ENCODE peak calls at places on chromosomes 5 and 9, in four cellular contexts. One of them, this sample, is unnamed.

GRCh38 chr9:14766299-14766698 is 43.8 kb upstream of the CER1 start:
- DNase-seq in coronary artery: no peak
- DNase-seq in brain microvascular endothelial cell: no peak
- DNase-seq in neural progenitor cell: no peak
- DNase-seq in this sample: no peak

GRCh38 chr9:38057416-38058195 is 11.4 kb downstream of the SHB start:
- DNase-seq in coronary artery: no peak
- DNase-seq in neural progenitor cell: peak
- DNase-seq in brain microvascular endothelial cell: no peak
- DNase-seq in this sample: no peak

GRCh38 chr5:45271626-45272025 is 424.6 kb downstream of the HCN1 start:
- DNase-seq in brain microvascular endothelial cell: no peak
- DNase-seq in coronary artery: no peak
- DNase-seq in neural progenitor cell: no peak
- DNase-seq in this sample: no peak

GRCh38 chr9:72786948-72787347 is 165.9 kb downstream of the ALDH1A1 start:
- DNase-seq in coronary artery: no peak
- DNase-seq in brain microvascular endothelial cell: no peak
- DNase-seq in neural progenitor cell: no peak
- DNase-seq in this sample: no peak

GRCh38 chr5:143843461-143843860 is 31.5 kb downstream of the HMHB1 start:
- DNase-seq in brain microvascular endothelial cell: no peak
- DNase-seq in neural progenitor cell: no peak
- DNase-seq in coronary artery: no peak
- DNase-seq in this sample: no peak

GRCh38 chr5:118545050-118545449 is 443.3 kb downstream of the DTWD2 start:
- DNase-seq in coronary artery: no peak
- DNase-seq in brain microvascular endothelial cell: no peak
- DNase-seq in neural progenitor cell: no peak
- DNase-seq in this sample: no peak

GRCh38 chr5:161548472-161549094 is 2.1 kb upstream of the GABRB2 start:
- DNase-seq in coronary artery: no peak
- DNase-seq in brain microvascular endothelial cell: no peak
- DNase-seq in neural progenitor cell: peak
- DNase-seq in this sample: peak

GRCh38 chr9:121333950-121334773 is 35.9 kb downstream of the STOM start:
- DNase-seq in neural progenitor cell: no peak
- DNase-seq in coronary artery: no peak
- DNase-seq in brain microvascular endothelial cell: no peak
- DNase-seq in this sample: no peak

GRCh38 chr5:163473613-163474243 is 13.3 kb downstream of the HMMR start:
- DNase-seq in neural progenitor cell: no peak
- DNase-seq in brain microvascular endothelial cell: no peak
- DNase-seq in coronary artery: no peak
- DNase-seq in this sample: peak

GRCh38 chr9:114290561-114290986 is 32.3 kb upstream of the ORM1 start:
- DNase-seq in coronary artery: peak
- DNase-seq in neural progenitor cell: no peak
- DNase-seq in brain microvascular endothelial cell: no peak
- DNase-seq in this sample: no peak

GRCh38 chr9:114288233-114289051 is 34.5 kb upstream of the ORM1 start:
- DNase-seq in brain microvascular endothelial cell: peak
- DNase-seq in coronary artery: peak
- DNase-seq in neural progenitor cell: peak
- DNase-seq in this sample: no peak

GRCh38 chr9:114289106-114289505 is 33.8 kb upstream of the ORM1 start:
- DNase-seq in brain microvascular endothelial cell: no peak
- DNase-seq in coronary artery: peak
- DNase-seq in neural progenitor cell: no peak
- DNase-seq in this sample: no peak

GRCh38 chr9:114291064-114291474 is 31.8 kb upstream of the ORM1 start:
- DNase-seq in neural progenitor cell: peak
- DNase-seq in brain microvascular endothelial cell: peak
- DNase-seq in coronary artery: peak
- DNase-seq in this sample: peak

DNA sequence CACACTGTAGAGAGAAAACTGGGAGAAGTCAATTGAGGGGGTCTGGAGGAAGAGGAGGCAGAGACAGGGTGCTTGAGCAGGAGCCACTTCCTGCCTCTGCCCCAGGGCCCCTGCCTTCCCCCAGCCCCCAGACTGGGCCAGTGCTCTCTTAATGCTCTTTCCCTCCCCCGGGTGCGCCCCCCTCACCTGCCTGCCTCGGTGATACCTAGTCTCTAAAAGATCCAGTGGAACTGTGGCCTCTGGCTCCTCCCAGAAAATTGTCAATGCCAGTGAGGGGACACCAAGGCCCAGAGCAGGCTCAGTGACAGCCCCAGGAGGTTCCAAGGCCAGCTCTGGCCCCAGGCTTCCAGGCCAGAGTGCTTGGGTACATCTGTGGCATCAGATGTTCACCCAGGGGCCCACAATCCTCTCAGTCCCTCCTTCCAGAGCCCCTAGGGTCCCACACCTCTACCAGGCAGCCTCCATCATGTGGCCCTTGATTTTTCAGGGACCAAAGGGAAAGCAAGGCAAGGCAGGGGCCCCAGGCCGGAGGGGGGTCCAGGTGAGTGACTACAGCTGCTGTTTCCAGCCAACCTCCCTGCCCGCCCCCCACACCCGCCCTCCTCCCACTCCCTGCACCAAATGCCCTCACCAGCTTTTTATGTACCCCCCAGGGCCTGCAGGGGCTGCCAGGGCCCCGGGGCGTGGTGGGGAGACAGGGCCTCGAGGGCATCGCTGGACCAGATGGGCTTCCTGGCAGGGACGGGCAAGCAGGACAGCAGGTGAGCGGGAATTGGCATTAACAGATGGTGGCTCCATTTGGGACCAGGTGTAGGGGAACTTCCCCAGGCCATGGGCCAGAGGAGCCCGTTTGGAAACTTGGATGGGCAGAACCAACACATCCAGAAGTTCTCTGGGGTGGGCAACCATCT is 33.1 kb upstream of the ORM1 start:
- DNase-seq in brain microvascular endothelial cell: no peak
- DNase-seq in coronary artery: peak
- DNase-seq in neural progenitor cell: no peak
- DNase-seq in this sample: no peak
- TF ChIP-seq CTCF in brain microvascular endothelial cell: no peak
- TF ChIP-seq CTCF in coronary artery: no peak
- TF ChIP-seq CTCF in neural progenitor cell: no peak
- TF ChIP-seq CTCF in this sample: no peak

DNA sequence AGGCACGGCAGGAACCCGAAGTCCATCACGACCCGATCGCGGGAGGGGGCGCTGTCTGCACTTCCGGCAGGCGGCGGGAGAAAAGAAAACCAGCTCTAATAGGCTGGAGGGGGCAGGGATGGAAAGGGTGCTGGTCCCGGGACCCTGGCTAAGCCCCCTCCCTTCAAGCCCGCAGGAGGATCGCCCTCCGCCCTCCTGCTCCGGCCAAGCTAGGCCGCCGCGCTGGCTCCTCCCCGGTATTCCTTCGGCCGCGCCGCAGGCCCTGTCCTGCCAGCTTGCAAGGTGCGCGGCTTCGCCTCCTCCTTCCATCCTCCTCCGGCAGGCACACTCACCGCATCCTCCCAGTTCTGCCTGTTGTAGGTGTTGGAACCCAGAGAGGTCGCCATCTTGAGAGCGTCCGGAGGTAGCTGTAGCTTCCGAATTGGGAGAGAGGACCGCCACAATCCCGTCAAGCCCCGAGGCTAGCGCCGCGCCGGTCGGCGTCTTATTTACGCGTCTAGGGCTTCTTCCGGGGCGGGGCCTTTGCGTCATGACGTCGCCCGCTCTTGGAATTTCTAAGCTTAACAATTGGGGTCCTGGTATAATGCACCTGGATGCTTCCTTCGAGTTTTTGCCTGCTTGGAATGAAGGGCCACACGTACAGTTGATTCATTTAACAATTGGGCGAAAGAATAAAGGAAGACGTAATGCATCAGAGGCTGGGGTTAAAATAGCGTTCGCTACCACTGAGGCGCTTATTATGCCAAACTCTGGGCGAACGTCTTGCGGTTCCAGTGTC is at the start of gene RBM22:
- DNase-seq in brain microvascular endothelial cell: peak
- DNase-seq in neural progenitor cell: peak
- DNase-seq in coronary artery: peak
- DNase-seq in this sample: peak
- H3K27ac ChIP-seq in brain microvascular endothelial cell: peak
- H3K27ac ChIP-seq in neural progenitor cell: peak
- H3K27ac ChIP-seq in coronary artery: peak
- H3K27ac ChIP-seq in this sample: peak

DNA sequence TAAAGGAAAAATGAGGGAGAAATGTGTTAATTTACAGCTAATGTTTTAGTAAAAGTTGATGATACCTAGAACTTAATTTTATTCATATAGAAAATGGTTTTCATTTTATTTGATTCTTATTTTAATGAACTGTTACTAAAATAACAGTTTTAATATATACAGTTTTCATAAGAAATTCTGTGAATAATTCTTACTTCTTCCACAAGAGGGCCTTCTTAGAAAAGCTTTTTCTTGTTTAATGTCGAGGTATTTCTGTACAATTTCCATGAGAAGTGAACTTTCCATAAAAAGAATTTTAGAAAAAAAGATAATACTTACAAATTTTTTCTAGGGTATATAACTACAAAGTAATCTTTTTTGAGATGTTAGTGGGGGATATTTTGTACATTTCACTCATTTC is 73.9 kb downstream of the KLF9 start:
- DNase-seq in coronary artery: no peak
- DNase-seq in brain microvascular endothelial cell: no peak
- DNase-seq in neural progenitor cell: peak
- DNase-seq in this sample: peak
- TF ChIP-seq CTCF in coronary artery: no peak
- TF ChIP-seq CTCF in brain microvascular endothelial cell: no peak
- TF ChIP-seq CTCF in neural progenitor cell: peak
- TF ChIP-seq CTCF in this sample: peak

DNA sequence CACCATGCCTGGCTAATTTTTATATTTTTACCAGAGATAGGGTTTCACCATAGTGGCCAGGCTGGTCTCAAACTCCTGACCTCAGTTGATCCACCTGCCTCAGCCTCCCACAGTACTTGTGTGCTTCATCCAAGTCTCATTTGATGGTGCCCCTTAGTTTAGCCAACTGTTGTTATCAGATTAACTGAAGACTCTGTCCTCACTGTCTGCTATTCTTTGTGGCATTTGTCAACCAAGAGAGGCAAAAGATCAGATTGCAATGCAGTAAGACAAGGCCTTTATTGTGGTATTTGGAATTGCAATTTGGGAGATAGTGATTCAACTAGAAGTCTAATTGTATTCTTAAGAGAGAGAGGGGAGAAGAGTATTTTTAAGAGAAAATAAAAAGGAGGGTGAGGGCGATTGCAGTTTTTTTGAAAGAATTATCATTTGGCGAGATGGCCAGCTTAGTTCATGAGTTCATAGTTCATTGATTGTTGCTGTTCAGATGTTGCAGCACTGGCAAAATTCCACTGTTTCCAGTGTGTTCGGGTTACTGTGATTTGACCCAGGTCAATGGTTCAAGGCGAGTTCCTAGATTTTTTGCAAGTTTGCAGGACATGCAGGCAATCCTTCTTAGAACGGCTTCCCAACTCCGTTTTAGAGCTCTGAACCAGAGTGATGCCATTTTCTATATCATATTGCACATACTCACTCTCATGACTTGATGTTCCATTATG is 1156.9 kb downstream of the CDH9 start:
- DNase-seq in neural progenitor cell: no peak
- DNase-seq in coronary artery: no peak
- DNase-seq in brain microvascular endothelial cell: no peak
- DNase-seq in this sample: no peak
- H3K27ac ChIP-seq in neural progenitor cell: no peak
- H3K27ac ChIP-seq in coronary artery: no peak
- H3K27ac ChIP-seq in brain microvascular endothelial cell: no peak
- H3K27ac ChIP-seq in this sample: no peak

GRCh38 chr5:55226027-55226933 is 835 bp downstream of the MCIDAS start:
- DNase-seq in coronary artery: no peak
- DNase-seq in neural progenitor cell: peak
- DNase-seq in brain microvascular endothelial cell: no peak
- DNase-seq in this sample: peak
- TF ChIP-seq CTCF in coronary artery: no peak
- TF ChIP-seq CTCF in neural progenitor cell: peak
- TF ChIP-seq CTCF in brain microvascular endothelial cell: peak
- TF ChIP-seq CTCF in this sample: peak

DNA sequence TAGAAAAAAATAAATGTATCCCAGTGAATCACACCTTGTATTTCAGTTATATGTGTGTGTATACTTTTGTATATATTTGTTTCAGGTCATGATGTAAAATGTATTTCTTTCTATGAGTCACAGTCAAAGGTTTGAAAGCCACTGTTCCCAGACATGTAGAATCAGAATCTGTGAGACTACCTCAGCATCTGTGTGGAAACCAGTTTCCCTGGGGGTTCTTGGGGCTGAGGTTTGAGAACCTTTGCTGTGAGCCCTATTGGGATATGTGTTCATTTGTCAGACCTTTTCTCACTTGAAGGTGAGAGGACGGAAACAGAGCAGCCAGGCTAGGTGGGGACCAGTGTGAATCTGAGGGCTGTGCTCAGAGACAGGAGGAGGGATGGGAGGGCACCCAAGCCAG is 78.7 kb upstream of the SAP30L start:
- DNase-seq in coronary artery: no peak
- DNase-seq in brain microvascular endothelial cell: peak
- DNase-seq in neural progenitor cell: no peak
- DNase-seq in this sample: no peak
- H3K27ac ChIP-seq in coronary artery: peak
- H3K27ac ChIP-seq in brain microvascular endothelial cell: peak
- H3K27ac ChIP-seq in neural progenitor cell: no peak
- H3K27ac ChIP-seq in this sample: no peak

This sample was measured in OCI-LY7.